ENCODE peak calls at places on chromosomes 6 and 20, in seven cellular contexts. One of them, this sample, is unnamed.

GRCh38 chr6:40950986-40951730 is 87.9 kb downstream of the UNC5CL start:
- DNase-seq in H1: no peak
- DNase-seq in CD4-positive, alpha-beta T cell: no peak
- DNase-seq in SJSA1: peak
- DNase-seq in upper lobe of right lung: no peak
- DNase-seq in HCT116: no peak
- DNase-seq in mesendoderm: peak
- DNase-seq in this sample: no peak

GRCh38 chr6:152503541-152503940 is 133.6 kb downstream of the SYNE1 start:
- DNase-seq in H1: no peak
- DNase-seq in CD4-positive, alpha-beta T cell: no peak
- DNase-seq in SJSA1: no peak
- DNase-seq in upper lobe of right lung: no peak
- DNase-seq in HCT116: no peak
- DNase-seq in mesendoderm: no peak
- DNase-seq in this sample: no peak

GRCh38 chr20:16615199-16615598 is 42.0 kb upstream of the KIF16B start:
- DNase-seq in H1: no peak
- DNase-seq in CD4-positive, alpha-beta T cell: no peak
- DNase-seq in SJSA1: no peak
- DNase-seq in upper lobe of right lung: no peak
- DNase-seq in HCT116: no peak
- DNase-seq in mesendoderm: no peak
- DNase-seq in this sample: no peak

GRCh38 chr20:44896583-44896982 is 11.1 kb downstream of the YWHAB start:
- DNase-seq in H1: no peak
- DNase-seq in CD4-positive, alpha-beta T cell: no peak
- DNase-seq in SJSA1: no peak
- DNase-seq in upper lobe of right lung: no peak
- DNase-seq in HCT116: no peak
- DNase-seq in mesendoderm: no peak
- DNase-seq in this sample: no peak

GRCh38 chr6:30885999-30886896 is 1.9 kb downstream of the DDR1 start:
- DNase-seq in H1: peak
- DNase-seq in CD4-positive, alpha-beta T cell: no peak
- DNase-seq in SJSA1: peak
- DNase-seq in upper lobe of right lung: peak
- DNase-seq in HCT116: peak
- DNase-seq in mesendoderm: peak
- DNase-seq in this sample: peak

GRCh38 chr20:22925613-22925983 is 109.5 kb upstream of the SSTR4 start:
- DNase-seq in H1: no peak
- DNase-seq in CD4-positive, alpha-beta T cell: no peak
- DNase-seq in SJSA1: no peak
- DNase-seq in upper lobe of right lung: no peak
- DNase-seq in HCT116: no peak
- DNase-seq in mesendoderm: no peak
- DNase-seq in this sample: no peak

GRCh38 chr6:149130093-149130872 is 187.2 kb upstream of the TAB2 start:
- DNase-seq in H1: no peak
- DNase-seq in CD4-positive, alpha-beta T cell: no peak
- DNase-seq in SJSA1: no peak
- DNase-seq in upper lobe of right lung: no peak
- DNase-seq in HCT116: no peak
- DNase-seq in mesendoderm: no peak
- DNase-seq in this sample: no peak

GRCh38 chr6:162442675-162443074 is 284.9 kb downstream of the PRKN start:
- DNase-seq in H1: peak
- DNase-seq in CD4-positive, alpha-beta T cell: no peak
- DNase-seq in SJSA1: no peak
- DNase-seq in upper lobe of right lung: no peak
- DNase-seq in HCT116: no peak
- DNase-seq in mesendoderm: peak
- DNase-seq in this sample: peak

GRCh38 chr20:51193066-51193772 is 170.3 kb upstream of the KCNG1 start:
- DNase-seq in H1: no peak
- DNase-seq in CD4-positive, alpha-beta T cell: no peak
- DNase-seq in SJSA1: no peak
- DNase-seq in upper lobe of right lung: no peak
- DNase-seq in HCT116: no peak
- DNase-seq in mesendoderm: no peak
- DNase-seq in this sample: no peak

GRCh38 chr6:70700922-70701876 is 33.5 kb downstream of the SMAP1 start:
- DNase-seq in H1: no peak
- DNase-seq in CD4-positive, alpha-beta T cell: no peak
- DNase-seq in SJSA1: no peak
- DNase-seq in upper lobe of right lung: no peak
- DNase-seq in HCT116: no peak
- DNase-seq in mesendoderm: no peak
- DNase-seq in this sample: no peak

GRCh38 chr6:52661551-52661950 is 9.4 kb upstream of the TMEM14A start:
- DNase-seq in H1: no peak
- DNase-seq in CD4-positive, alpha-beta T cell: no peak
- DNase-seq in SJSA1: no peak
- DNase-seq in upper lobe of right lung: no peak
- DNase-seq in HCT116: no peak
- DNase-seq in mesendoderm: no peak
- DNase-seq in this sample: no peak

GRCh38 chr6:85580878-85581267 is 12.8 kb downstream of the SNX14 start:
- DNase-seq in H1: no peak
- DNase-seq in CD4-positive, alpha-beta T cell: no peak
- DNase-seq in SJSA1: no peak
- DNase-seq in upper lobe of right lung: no peak
- DNase-seq in HCT116: no peak
- DNase-seq in mesendoderm: peak
- DNase-seq in this sample: no peak

GRCh38 chr20:9503530-9504251 is 10.7 kb upstream of the LAMP5 start:
- DNase-seq in H1: no peak
- DNase-seq in CD4-positive, alpha-beta T cell: no peak
- DNase-seq in SJSA1: peak
- DNase-seq in upper lobe of right lung: no peak
- DNase-seq in HCT116: no peak
- DNase-seq in mesendoderm: peak
- DNase-seq in this sample: no peak

GRCh38 chr6:142752348-142752747 is 192.6 kb downstream of the HIVEP2 start:
- DNase-seq in H1: no peak
- DNase-seq in CD4-positive, alpha-beta T cell: no peak
- DNase-seq in SJSA1: no peak
- DNase-seq in upper lobe of right lung: no peak
- DNase-seq in HCT116: no peak
- DNase-seq in mesendoderm: no peak
- DNase-seq in this sample: no peak

GRCh38 chr20:680638-681037 is 5.0 kb upstream of the SCRT2 start:
- DNase-seq in H1: no peak
- DNase-seq in CD4-positive, alpha-beta T cell: no peak
- DNase-seq in SJSA1: no peak
- DNase-seq in upper lobe of right lung: no peak
- DNase-seq in HCT116: no peak
- DNase-seq in mesendoderm: no peak
- DNase-seq in this sample: no peak

GRCh38 chr6:3228791-3229565 is 1.5 kb upstream of the TUBB2B start:
- DNase-seq in H1: peak
- DNase-seq in CD4-positive, alpha-beta T cell: peak
- DNase-seq in SJSA1: no peak
- DNase-seq in upper lobe of right lung: peak
- DNase-seq in HCT116: no peak
- DNase-seq in mesendoderm: peak
- DNase-seq in this sample: no peak

GRCh38 chr6:166338854-166339253 is 3.5 kb downstream of the SFT2D1 start:
- DNase-seq in H1: no peak
- DNase-seq in CD4-positive, alpha-beta T cell: no peak
- DNase-seq in SJSA1: no peak
- DNase-seq in upper lobe of right lung: no peak
- DNase-seq in HCT116: no peak
- DNase-seq in mesendoderm: no peak
- DNase-seq in this sample: no peak

GRCh38 chr6:107060704-107061103 is 32.7 kb downstream of the MTRES1 start:
- DNase-seq in H1: no peak
- DNase-seq in CD4-positive, alpha-beta T cell: no peak
- DNase-seq in SJSA1: no peak
- DNase-seq in upper lobe of right lung: no peak
- DNase-seq in HCT116: no peak
- DNase-seq in mesendoderm: no peak
- DNase-seq in this sample: no peak

GRCh38 chr6:111566873-111567517 is 38.7 kb downstream of the TRAF3IP2 start:
- DNase-seq in H1: no peak
- DNase-seq in CD4-positive, alpha-beta T cell: no peak
- DNase-seq in SJSA1: peak
- DNase-seq in upper lobe of right lung: peak
- DNase-seq in HCT116: no peak
- DNase-seq in mesendoderm: no peak
- DNase-seq in this sample: no peak

GRCh38 chr20:58192065-58192464 is 36.4 kb downstream of the ANKRD60 start:
- DNase-seq in H1: no peak
- DNase-seq in CD4-positive, alpha-beta T cell: no peak
- DNase-seq in SJSA1: no peak
- DNase-seq in upper lobe of right lung: no peak
- DNase-seq in HCT116: no peak
- DNase-seq in mesendoderm: no peak
- DNase-seq in this sample: no peak

GRCh38 chr20:58192567-58192966 is 35.9 kb downstream of the ANKRD60 start:
- DNase-seq in H1: peak
- DNase-seq in CD4-positive, alpha-beta T cell: peak
- DNase-seq in SJSA1: no peak
- DNase-seq in upper lobe of right lung: no peak
- DNase-seq in HCT116: no peak
- DNase-seq in mesendoderm: no peak
- DNase-seq in this sample: no peak

GRCh38 chr20:58184063-58184462 is 44.4 kb downstream of the ANKRD60 start:
- DNase-seq in H1: no peak
- DNase-seq in CD4-positive, alpha-beta T cell: no peak
- DNase-seq in SJSA1: no peak
- DNase-seq in upper lobe of right lung: no peak
- DNase-seq in HCT116: no peak
- DNase-seq in mesendoderm: no peak
- DNase-seq in this sample: no peak

GRCh38 chr20:58184984-58185383 is 43.5 kb downstream of the ANKRD60 start:
- DNase-seq in H1: no peak
- DNase-seq in CD4-positive, alpha-beta T cell: no peak
- DNase-seq in SJSA1: no peak
- DNase-seq in upper lobe of right lung: no peak
- DNase-seq in HCT116: no peak
- DNase-seq in mesendoderm: no peak
- DNase-seq in this sample: no peak

GRCh38 chr20:58188496-58188895 is 40.0 kb downstream of the ANKRD60 start:
- DNase-seq in H1: no peak
- DNase-seq in CD4-positive, alpha-beta T cell: no peak
- DNase-seq in SJSA1: no peak
- DNase-seq in upper lobe of right lung: no peak
- DNase-seq in HCT116: no peak
- DNase-seq in mesendoderm: peak
- DNase-seq in this sample: no peak
- H3K27ac ChIP-seq in H1: no peak
- H3K27ac ChIP-seq in CD4-positive, alpha-beta T cell: no peak
- H3K27ac ChIP-seq in SJSA1: no peak
- H3K27ac ChIP-seq in upper lobe of right lung: no peak
- H3K27ac ChIP-seq in HCT116: no peak
- H3K27ac ChIP-seq in mesendoderm: no peak
- H3K27ac ChIP-seq in this sample: no peak

DNA sequence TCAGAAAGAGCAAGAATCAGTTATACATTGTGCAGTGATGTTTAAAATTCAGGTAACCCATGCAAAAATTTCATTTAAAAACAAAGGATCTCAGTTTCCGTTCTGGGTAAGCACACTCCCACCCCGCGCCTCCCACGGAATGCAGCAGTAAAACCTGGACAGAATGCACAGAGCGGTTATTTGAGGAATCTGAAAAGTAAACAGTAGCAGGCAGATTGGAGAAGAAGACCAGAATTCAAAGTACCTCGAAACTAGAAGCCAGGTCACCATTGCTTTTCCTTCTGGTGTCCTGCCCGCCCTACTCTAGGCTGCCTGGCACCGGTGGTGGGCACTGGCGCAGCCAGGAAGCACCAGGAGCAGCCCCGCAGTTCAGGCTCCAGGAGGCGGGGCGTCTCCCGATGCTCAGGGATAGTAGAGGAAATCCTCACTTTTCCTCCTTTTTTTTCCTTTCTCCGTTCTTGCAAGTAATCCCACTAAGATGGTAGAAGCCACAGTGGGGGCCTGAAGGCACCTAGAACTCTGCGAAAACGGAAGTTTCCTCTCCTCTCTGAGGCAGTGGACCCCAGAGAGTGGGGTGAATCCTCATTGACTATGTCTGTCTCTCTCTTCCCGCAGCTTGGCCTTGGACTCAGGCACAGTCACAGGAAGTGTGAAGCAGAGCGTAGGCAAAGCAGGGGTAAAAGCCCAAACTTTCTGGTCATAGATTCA is 28.3 kb downstream of the METTL24 start:
- DNase-seq in H1: no peak
- DNase-seq in CD4-positive, alpha-beta T cell: no peak
- DNase-seq in SJSA1: peak
- DNase-seq in upper lobe of right lung: no peak
- DNase-seq in HCT116: no peak
- DNase-seq in mesendoderm: no peak
- DNase-seq in this sample: no peak
- H3K27ac ChIP-seq in H1: no peak
- H3K27ac ChIP-seq in CD4-positive, alpha-beta T cell: no peak
- H3K27ac ChIP-seq in SJSA1: peak
- H3K27ac ChIP-seq in upper lobe of right lung: peak
- H3K27ac ChIP-seq in HCT116: no peak
- H3K27ac ChIP-seq in mesendoderm: no peak
- H3K27ac ChIP-seq in this sample: peak

DNA sequence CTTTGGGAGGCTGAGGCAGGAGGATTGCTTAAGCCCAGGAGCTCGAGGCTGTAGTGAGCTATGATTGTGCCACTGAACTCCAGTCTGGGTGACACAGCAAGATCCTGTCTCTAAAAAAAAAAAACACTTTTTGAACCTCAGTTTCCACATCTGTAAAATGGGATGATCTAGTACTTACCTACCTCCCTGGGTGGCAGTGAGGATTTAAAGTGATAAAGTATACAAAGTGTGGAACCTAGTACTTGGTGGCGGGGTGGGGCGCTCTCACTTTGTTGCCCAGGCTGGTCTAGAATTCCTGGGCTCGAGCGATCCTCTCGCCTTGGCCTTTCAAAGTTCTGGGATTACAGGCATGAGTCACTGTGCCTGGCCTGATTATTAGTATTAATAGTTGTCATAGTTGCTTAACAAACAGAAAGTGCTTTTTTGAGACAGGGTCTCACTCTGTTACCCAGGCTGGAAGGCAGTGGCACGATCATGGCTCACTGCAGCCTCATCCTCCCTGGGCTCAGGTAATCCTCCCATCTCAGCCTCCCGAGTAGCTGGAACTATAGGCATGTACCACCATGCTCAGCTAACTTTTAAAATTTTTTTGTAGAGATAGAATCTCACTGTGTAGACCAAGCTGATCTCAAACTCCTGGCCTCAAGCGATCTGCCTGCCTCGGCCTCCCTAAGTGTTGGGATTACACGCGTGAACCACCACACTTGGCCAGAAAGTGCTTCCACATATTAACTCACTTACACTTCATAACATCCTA is 7.0 kb upstream of the PLTP start:
- DNase-seq in H1: no peak
- DNase-seq in CD4-positive, alpha-beta T cell: no peak
- DNase-seq in SJSA1: no peak
- DNase-seq in upper lobe of right lung: no peak
- DNase-seq in HCT116: no peak
- DNase-seq in mesendoderm: no peak
- DNase-seq in this sample: no peak
- H3K27ac ChIP-seq in H1: no peak
- H3K27ac ChIP-seq in CD4-positive, alpha-beta T cell: no peak
- H3K27ac ChIP-seq in SJSA1: no peak
- H3K27ac ChIP-seq in upper lobe of right lung: peak
- H3K27ac ChIP-seq in HCT116: no peak
- H3K27ac ChIP-seq in mesendoderm: no peak
- H3K27ac ChIP-seq in this sample: peak

GRCh38 chr6:151289399-151290007 is 49.7 kb downstream of the AKAP12 start:
- DNase-seq in H1: no peak
- DNase-seq in CD4-positive, alpha-beta T cell: no peak
- DNase-seq in SJSA1: no peak
- DNase-seq in upper lobe of right lung: no peak
- DNase-seq in HCT116: no peak
- DNase-seq in mesendoderm: no peak
- DNase-seq in this sample: no peak
- H3K27ac ChIP-seq in H1: no peak
- H3K27ac ChIP-seq in CD4-positive, alpha-beta T cell: no peak
- H3K27ac ChIP-seq in SJSA1: no peak
- H3K27ac ChIP-seq in upper lobe of right lung: no peak
- H3K27ac ChIP-seq in HCT116: no peak
- H3K27ac ChIP-seq in mesendoderm: no peak
- H3K27ac ChIP-seq in this sample: no peak

This sample was measured in caudate nucleus.